ENCODE peak calls at places on chromosomes 16 and 17, in five cellular contexts. D is NCI-H1105; B is stimulated activated CD8-positive, alpha-beta memory T cell treated with anti-CD3 and anti-CD28 coated beads, Interleukin-15, amount 100 ng/mL, for 1 hour; R is EH; S is CD8-positive, alpha-beta T cell. K is an unnamed sample.
A peak's percentile ranks its signal among the peaks of the same experiment; 100 is the strongest.

GRCh38 chr16:88727871-88728270 is 21.6 kb downstream of the CTU2 start:
- DNase-seq in D (no peak), B (no peak), R (no peak), S (no peak), K (no peak)

GRCh38 chr17:41511130-41511529 is 5.7 kb upstream of the KRT13 start:
- DNase-seq in D (no peak), B (no peak), R (no peak), S (no peak), K (no peak)

GRCh38 chr17:61872099-61872498 is 8.8 kb upstream of the BRIP1 start:
- DNase-seq in D (no peak), B (no peak), R (no peak), S (no peak), K (no peak)

GRCh38 chr16:68902376-68903345 is 59.3 kb downstream of the TANGO6 start:
- DNase-seq in D (peak; percentile 65), B (no peak), R (peak; percentile 61), S (no peak), K (peak; percentile 42)

GRCh38 chr16:56610017-56610608 is 1.7 kb downstream of the MT2A start:
- DNase-seq in D (no peak), B (peak; percentile 29), R (peak; percentile 89), S (peak; percentile 41), K (peak; percentile 94)

GRCh38 chr16:56401482-56401881 is 23.9 kb downstream of the AMFR start:
- DNase-seq in D (no peak), B (no peak), R (no peak), S (no peak), K (peak; percentile 37)

GRCh38 chr17:7686221-7687071 is 844 bp downstream of the TP53 start:
- DNase-seq in D (peak; percentile 90), B (peak; percentile 66), R (peak; percentile 83), S (peak; percentile 70), K (peak; percentile 84)

GRCh38 chr16:3525951-3526350 is 25.1 kb downstream of the CLUAP1 start:
- DNase-seq in D (no peak), B (no peak), R (no peak), S (no peak), K (no peak)

GRCh38 chr17:80477647-80478478 is 1.5 kb upstream of the NPTX1 start:
- DNase-seq in D (no peak), B (no peak), R (peak; percentile 56), S (no peak), K (no peak)

GRCh38 chr17:75130632-75131277 is 787 bp downstream of the NT5C start:
- DNase-seq in D (no peak), B (no peak), R (peak; percentile 68), S (no peak), K (peak; percentile 68)

GRCh38 chr17:48636177-48637018 is 10.2 kb upstream of the HOXB9 start:
- DNase-seq in D (no peak), B (peak; percentile 34), R (peak; percentile 48), S (peak; percentile 38), K (peak; percentile 75)

GRCh38 chr16:1154291-1154886 is 1.5 kb downstream of the CACNA1H start:
- DNase-seq in D (no peak), B (no peak), R (no peak), S (no peak), K (no peak)

GRCh38 chr16:50680907-50681885 is at the start of gene SNX20:
- DNase-seq in D (no peak), B (peak; percentile 38), R (no peak), S (peak; percentile 43), K (no peak)

GRCh38 chr17:47686276-47686635 is 7.7 kb upstream of the TBKBP1 start:
- DNase-seq in D (no peak), B (no peak), R (peak; percentile 53), S (no peak), K (peak; percentile 49)

GRCh38 chr17:82520041-82520910 is 744 bp downstream of the FOXK2 start:
- DNase-seq in D (no peak), B (no peak), R (peak; percentile 28), S (no peak), K (no peak)

GRCh38 chr17:77471984-77472836 is 331.4 kb downstream of the SEC14L1 start:
- DNase-seq in D (peak; percentile 73), B (no peak), R (peak; percentile 82), S (no peak), K (peak; percentile 45)

GRCh38 chr16:78584213-78584860 is 484.9 kb downstream of the WWOX start:
- DNase-seq in D (no peak), B (no peak), R (no peak), S (no peak), K (no peak)

GRCh38 chr17:1830288-1830687 is 483 bp downstream of the RPA1 start:
- DNase-seq in D (no peak), B (no peak), R (peak; percentile 3), S (no peak), K (no peak)

GRCh38 chr17:75159196-75160031 is 5.1 kb upstream of the JPT1 start:
- DNase-seq in D (no peak), B (no peak), R (peak; percentile 46), S (no peak), K (peak; percentile 13)

GRCh38 chr16:28010671-28011070 is 52.8 kb downstream of the GSG1L start:
- DNase-seq in D (no peak), B (no peak), R (no peak), S (no peak), K (peak; percentile 46)

GRCh38 chr16:59573528-59574271 is 839.6 kb upstream of the GOT2 start:
- DNase-seq in D (no peak), B (no peak), R (peak; percentile 89), S (no peak), K (peak; percentile 90)

GRCh38 chr16:56898847-56899246 is 33.1 kb upstream of the HERPUD1 start:
- DNase-seq in D (no peak), B (no peak), R (no peak), S (no peak), K (no peak)